ENCODE peak calls at places on chromosomes 11 and 22, in four cellular contexts. I is breast epithelium, W is IMR-90, K is AG09309. C is an unnamed sample.

GRCh38 chr11:10669258-10670033 is 24.1 kb downstream of the IRAG1 start:
- DNase-seq in I (no peak), K (peak), W (peak), C (no peak)

GRCh38 chr11:44305643-44306468 is 4.1 kb downstream of the ALX4 start:
- DNase-seq in I (no peak), W (no peak), K (no peak), C (no peak)

GRCh38 chr22:39275814-39276443 is 31.1 kb upstream of the PDGFB start:
- DNase-seq in I (no peak), W (no peak), K (no peak), C (no peak)

GRCh38 chr11:72406536-72407507 is 27.5 kb downstream of the CLPB start:
- DNase-seq in I (no peak), W (no peak), K (no peak), C (no peak)

GRCh38 chr11:13993096-13993760 is 30.7 kb downstream of the SPON1 start:
- DNase-seq in W (no peak), I (no peak), K (no peak), C (no peak)

GRCh38 chr11:83206771-83207413 is 13.4 kb downstream of the ANKRD42 start:
- DNase-seq in K (no peak), I (no peak), W (no peak), C (no peak)

GRCh38 chr11:59025097-59025496 is 61.0 kb upstream of the GLYATL1B start:
- DNase-seq in W (no peak), I (no peak), K (no peak), C (no peak)

GRCh38 chr11:57476883-57477506 is 16.7 kb downstream of the RTN4RL2 start:
- DNase-seq in K (no peak), W (peak), I (no peak), C (no peak)

C was measured in AG09319.